ENCODE peak calls at places on chromosomes 16 and 17, in nine cellular contexts. Q is caudate nucleus; L is amniotic stem cell; M is stimulated activated naive CD4-positive, alpha-beta T cell; J is HTR-8/SVneo; Z is transverse colon; D is activated CD4-positive, CD25-positive, alpha-beta regulatory T cell; R is AG09309; U is cardiac fibroblast. I is an unnamed sample.

GRCh38 chr17:73261952-73262675 is 434 bp upstream of the CPSF4L start:
- DNase-seq in Q (peak; percentile 44), L (no peak), M (no peak), J (no peak), Z (peak; percentile 83), D (no peak), R (no peak), U (no peak), I (no peak)

GRCh38 chr17:1735834-1736347 is 6.8 kb upstream of the SERPINF2 start:
- DNase-seq in Q (no peak), L (no peak), M (no peak), J (no peak), Z (no peak), D (no peak), R (no peak), U (no peak), I (no peak)

GRCh38 chr16:88483392-88483641 is 30.2 kb downstream of the ZFPM1 start:
- DNase-seq in Q (no peak), L (no peak), M (no peak), J (no peak), Z (no peak), D (no peak), R (no peak), U (no peak), I (no peak)

GRCh38 chr16:57830890-57831484 is 28.7 kb upstream of the KIFC3 start:
- DNase-seq in Q (no peak), L (no peak), M (no peak), J (no peak), Z (no peak), D (no peak), R (no peak), U (no peak), I (peak; percentile 9)

GRCh38 chr16:74778646-74779045 is 4.0 kb upstream of the FA2H start:
- DNase-seq in Q (no peak), L (no peak), M (no peak), J (no peak), Z (peak; percentile 76), D (no peak), R (no peak), U (no peak), I (no peak)

GRCh38 chr16:76976756-76977155 is 214.2 kb upstream of the MON1B start:
- DNase-seq in Q (no peak), L (no peak), M (no peak), J (no peak), Z (no peak), D (no peak), R (no peak), U (no peak), I (no peak)

GRCh38 chr17:39027440-39028035 is 60.3 kb upstream of the FBXO47 start:
- DNase-seq in Q (no peak), L (no peak), M (no peak), J (no peak), Z (peak; percentile 11), D (no peak), R (no peak), U (no peak), I (no peak)

GRCh38 chr16:2741168-2741567 is 11.3 kb upstream of the SRRM2 start:
- DNase-seq in Q (no peak), L (no peak), M (no peak), J (no peak), Z (no peak), D (no peak), R (no peak), U (no peak), I (no peak)

GRCh38 chr16:57013268-57013667 is 23.9 kb downstream of the NLRC5 start:
- DNase-seq in Q (no peak), L (no peak), M (no peak), J (no peak), Z (no peak), D (no peak), R (peak; percentile 58), U (peak; percentile 68), I (peak; percentile 60)

GRCh38 chr16:50711040-50711439 is 17.6 kb downstream of the NOD2 start:
- DNase-seq in Q (no peak), L (no peak), M (no peak), J (no peak), Z (no peak), D (no peak), R (no peak), U (no peak), I (no peak)

GRCh38 chr16:86285938-86286921 is 224.1 kb upstream of the FOXF1 start:
- DNase-seq in Q (no peak), L (no peak), M (no peak), J (no peak), Z (no peak), D (no peak), R (no peak), U (no peak), I (no peak)

GRCh38 chr16:89110641-89111040 is 17.0 kb downstream of the ACSF3 start:
- DNase-seq in Q (no peak), L (no peak), M (no peak), J (no peak), Z (no peak), D (no peak), R (no peak), U (no peak), I (no peak)

GRCh38 chr16:27408012-27408601 is 6.1 kb downstream of the IL21R start:
- DNase-seq in Q (no peak), L (no peak), M (no peak), J (no peak), Z (no peak), D (no peak), R (no peak), U (peak; percentile 72), I (peak; percentile 40)

GRCh38 chr17:47953945-47954344 is 3.7 kb downstream of the PRR15L start:
- DNase-seq in Q (no peak), L (no peak), M (no peak), J (no peak), Z (no peak), D (no peak), R (no peak), U (no peak), I (no peak)

GRCh38 chr17:17269926-17270773 is 10.9 kb downstream of the COPS3 start:
- DNase-seq in Q (no peak), L (no peak), M (peak; percentile 0), J (no peak), Z (no peak), D (no peak), R (no peak), U (peak; percentile 10), I (no peak)

GRCh38 chr17:41965694-41966375 is 760 bp upstream of the CNP start:
- DNase-seq in Q (peak; percentile 19), L (no peak), M (peak; percentile 73), J (no peak), Z (peak; percentile 88), D (peak; percentile 22), R (no peak), U (peak; percentile 44), I (peak; percentile 6)

GRCh38 chr17:7218774-7219173 is 862 bp downstream of the DLG4 start:
- DNase-seq in Q (no peak), L (no peak), M (no peak), J (no peak), Z (no peak), D (no peak), R (no peak), U (no peak), I (no peak)

GRCh38 chr17:2049333-2050245 is 5.3 kb upstream of the HIC1 start:
- DNase-seq in Q (no peak), L (peak; percentile 56), M (peak; percentile 84), J (no peak), Z (peak; percentile 90), D (peak; percentile 82), R (no peak), U (peak; percentile 80), I (peak; percentile 78)

GRCh38 chr17:8289103-8289397 is 580 bp downstream of the RANGRF start:
- DNase-seq in Q (no peak), L (no peak), M (no peak), J (no peak), Z (no peak), D (no peak), R (no peak), U (no peak), I (no peak)

GRCh38 chr17:50614471-50615051 is 20.1 kb upstream of the ABCC3 start:
- DNase-seq in Q (no peak), L (no peak), M (no peak), J (no peak), Z (no peak), D (no peak), R (no peak), U (no peak), I (no peak)

GRCh38 chr17:17352836-17353624 is 49.9 kb downstream of the NT5M start:
- DNase-seq in Q (no peak), L (no peak), M (no peak), J (no peak), Z (no peak), D (no peak), R (no peak), U (no peak), I (no peak)

GRCh38 chr17:72358465-72358864 is 237.6 kb downstream of the SOX9 start:
- DNase-seq in Q (no peak), L (peak; percentile 24), M (no peak), J (no peak), Z (no peak), D (no peak), R (no peak), U (peak; percentile 85), I (peak; percentile 91)

GRCh38 chr16:64182985-64183384 is 938.9 kb downstream of the CDH11 start:
- DNase-seq in Q (no peak), L (no peak), M (no peak), J (no peak), Z (no peak), D (no peak), R (no peak), U (peak; percentile 51), I (no peak)

GRCh38 chr16:28930652-28931051 is 1.1 kb upstream of the CD19 start:
- DNase-seq in Q (no peak), L (no peak), M (no peak), J (no peak), Z (no peak), D (no peak), R (no peak), U (no peak), I (no peak)

GRCh38 chr16:30951785-30952184 is 2.9 kb downstream of the ORAI3 start:
- DNase-seq in Q (no peak), L (no peak), M (no peak), J (no peak), Z (peak; percentile 54), D (no peak), R (peak; percentile 42), U (peak; percentile 77), I (peak; percentile 98)

GRCh38 chr16:89637379-89637778 is 20.1 kb downstream of the CHMP1A start:
- DNase-seq in Q (no peak), L (no peak), M (no peak), J (no peak), Z (no peak), D (no peak), R (no peak), U (no peak), I (no peak)

GRCh38 chr17:55285340-55286301 is 20.9 kb downstream of the HLF start:
- DNase-seq in Q (no peak), L (no peak), M (no peak), J (no peak), Z (peak; percentile 87), D (no peak), R (no peak), U (peak; percentile 65), I (peak; percentile 90)

GRCh38 chr16:80948886-80949502 is 57.7 kb downstream of the CMC2 start:
- DNase-seq in Q (no peak), L (no peak), M (no peak), J (peak; percentile 47), Z (peak; percentile 28), D (no peak), R (no peak), U (peak; percentile 83), I (peak; percentile 55)

GRCh38 chr17:58337600-58338453 is 9.2 kb upstream of the TSPOAP1 start:
- DNase-seq in Q (no peak), L (no peak), M (peak; percentile 81), J (peak; percentile 87), Z (peak; percentile 85), D (peak; percentile 84), R (peak; percentile 24), U (peak; percentile 81), I (peak; percentile 72)

GRCh38 chr17:80192268-80192667 is 22.4 kb downstream of the CARD14 start:
- DNase-seq in Q (peak; percentile 34), L (no peak), M (no peak), J (no peak), Z (no peak), D (no peak), R (no peak), U (no peak), I (no peak)

GRCh38 chr16:67241008-67241900 is 6.0 kb downstream of the FHOD1 start:
- DNase-seq in Q (no peak), L (peak; percentile 65), M (no peak), J (peak; percentile 79), Z (peak; percentile 77), D (no peak), R (peak; percentile 64), U (peak; percentile 83), I (peak; percentile 70)

I was measured in fibroblast of the aortic adventitia.